ENCODE peak calls at places on chromosomes 12 and 14, in nine cellular contexts. T is aorta, Q is fibroblast of pulmonary artery, R is mesendoderm, A is psoas muscle, C is epithelial cell of esophagus, J is HepG2, M is lower leg skin, S is ovary. B is an unnamed sample.

GRCh38 chr14:68137704-68138619 is 318.4 kb downstream of the RAD51B start:
- DNase-seq in T (peak), Q (peak), R (peak), A (peak), C (peak), J (peak), M (peak), S (peak), B (no peak)

GRCh38 chr12:5485471-5485870 is 53.6 kb downstream of the NTF3 start:
- DNase-seq in T (no peak), Q (no peak), R (no peak), A (no peak), C (no peak), J (no peak), M (no peak), S (no peak), B (no peak)

GRCh38 chr14:53509845-53510244 is 356.7 kb upstream of the DDHD1 start:
- DNase-seq in T (no peak), Q (no peak), R (no peak), A (peak), C (peak), J (no peak), M (peak), S (peak), B (no peak)

GRCh38 chr14:88948199-88948598 is 123.7 kb downstream of the TTC8 start:
- DNase-seq in T (no peak), Q (peak), R (no peak), A (no peak), C (no peak), J (no peak), M (no peak), S (no peak), B (no peak)

GRCh38 chr14:57737598-57737997 is 128.3 kb downstream of the SLC35F4 start:
- DNase-seq in T (no peak), Q (no peak), R (no peak), A (no peak), C (no peak), J (no peak), M (no peak), S (no peak), B (no peak)

GRCh38 chr12:546920-547845 is 87.4 kb downstream of the B4GALNT3 start:
- DNase-seq in T (peak), Q (peak), R (peak), A (peak), C (peak), J (peak), M (no peak), S (peak), B (peak)

GRCh38 chr14:100536141-100536540 is 51.1 kb downstream of the BEGAIN start:
- DNase-seq in T (no peak), Q (no peak), R (no peak), A (no peak), C (no peak), J (no peak), M (peak), S (no peak), B (no peak)

GRCh38 chr12:19165446-19165845 is 35.9 kb downstream of the PLEKHA5 start:
- DNase-seq in T (no peak), Q (no peak), R (no peak), A (no peak), C (peak), J (no peak), M (no peak), S (no peak), B (no peak)

GRCh38 chr12:50505386-50505827 is 622 bp downstream of the DIP2B start:
- DNase-seq in T (peak), Q (no peak), R (peak), A (no peak), C (peak), J (no peak), M (peak), S (peak), B (no peak)

GRCh38 chr14:88592016-88592415 is 29.2 kb downstream of the ZC3H14 start:
- DNase-seq in T (no peak), Q (no peak), R (no peak), A (no peak), C (no peak), J (no peak), M (no peak), S (no peak), B (no peak)

GRCh38 chr12:56258068-56258819 is at the start of gene ANKRD52:
- DNase-seq in T (peak), Q (peak), R (peak), A (peak), C (peak), J (peak), M (peak), S (peak), B (peak)

GRCh38 chr12:116955382-116956021 is 44.8 kb downstream of the FBXW8 start:
- DNase-seq in T (no peak), Q (peak), R (peak), A (no peak), C (peak), J (peak), M (peak), S (no peak), B (peak)

GRCh38 chr12:108735855-108736254 is 4.5 kb upstream of the CORO1C start:
- DNase-seq in T (no peak), Q (no peak), R (no peak), A (no peak), C (no peak), J (no peak), M (no peak), S (no peak), B (no peak)

GRCh38 chr12:42652048-42652447 is 62.5 kb upstream of the PRICKLE1 start:
- DNase-seq in T (no peak), Q (no peak), R (peak), A (no peak), C (peak), J (no peak), M (no peak), S (no peak), B (no peak)

GRCh38 chr14:91388551-91388975 is 29.1 kb downstream of the CCDC88C start:
- DNase-seq in T (peak), Q (no peak), R (no peak), A (no peak), C (no peak), J (no peak), M (no peak), S (no peak), B (no peak)

GRCh38 chr14:93007225-93007997 is 84.5 kb downstream of the CHGA start:
- DNase-seq in T (peak), Q (peak), R (no peak), A (peak), C (peak), J (no peak), M (no peak), S (no peak), B (no peak)

GRCh38 chr12:96083020-96083489 is 47.7 kb upstream of the LTA4H start:
- DNase-seq in T (no peak), Q (no peak), R (peak), A (no peak), C (peak), J (no peak), M (no peak), S (no peak), B (no peak)

GRCh38 chr12:66072566-66072965 is 58.0 kb downstream of the LLPH start:
- DNase-seq in T (no peak), Q (no peak), R (peak), A (no peak), C (no peak), J (no peak), M (no peak), S (no peak), B (no peak)

GRCh38 chr14:55294603-55295002 is 23.4 kb downstream of the FBXO34 start:
- DNase-seq in T (no peak), Q (no peak), R (no peak), A (no peak), C (no peak), J (no peak), M (no peak), S (no peak), B (no peak)

GRCh38 chr12:128852026-128852725 is 1.1 kb upstream of the GLT1D1 start:
- DNase-seq in T (no peak), Q (no peak), R (no peak), A (no peak), C (no peak), J (no peak), M (no peak), S (no peak), B (no peak)

GRCh38 chr12:2868986-2869385 is 8.0 kb downstream of the FOXM1 start:
- DNase-seq in T (no peak), Q (no peak), R (no peak), A (no peak), C (no peak), J (no peak), M (no peak), S (no peak), B (no peak)

GRCh38 chr12:58425481-58426392 is 484.4 kb downstream of the ATP23 start:
- DNase-seq in T (peak), Q (peak), R (peak), A (no peak), C (peak), J (peak), M (peak), S (peak), B (no peak)

GRCh38 chr12:100963381-100963780 is 168.8 kb downstream of the ANO4 start:
- DNase-seq in T (no peak), Q (no peak), R (no peak), A (no peak), C (no peak), J (no peak), M (no peak), S (peak), B (no peak)

GRCh38 chr12:112283541-112283940 is 98.7 kb downstream of the HECTD4 start:
- DNase-seq in T (no peak), Q (no peak), R (no peak), A (no peak), C (peak), J (no peak), M (no peak), S (no peak), B (no peak)

GRCh38 chr12:22715254-22715653 is 90.3 kb downstream of the ETNK1 start:
- DNase-seq in T (no peak), Q (no peak), R (no peak), A (no peak), C (no peak), J (no peak), M (no peak), S (no peak), B (no peak)

GRCh38 chr14:64788706-64789105 is 84.5 kb downstream of the PLEKHG3 start:
- DNase-seq in T (no peak), Q (peak), R (no peak), A (no peak), C (peak), J (no peak), M (no peak), S (no peak), B (no peak)

GRCh38 chr12:17333287-17333686 is 727.3 kb upstream of the LMO3 start:
- DNase-seq in T (no peak), Q (no peak), R (no peak), A (no peak), C (peak), J (no peak), M (no peak), S (no peak), B (no peak)

GRCh38 chr14:78927261-78927660 is 757.1 kb downstream of the NRXN3 start:
- DNase-seq in T (no peak), Q (no peak), R (peak), A (no peak), C (no peak), J (no peak), M (no peak), S (no peak), B (no peak)
- H3K4me3 ChIP-seq in T (no peak), Q (no peak), R (no peak), A (no peak), C (no peak), J (no peak), M (no peak), S (no peak), B (no peak)

DNA sequence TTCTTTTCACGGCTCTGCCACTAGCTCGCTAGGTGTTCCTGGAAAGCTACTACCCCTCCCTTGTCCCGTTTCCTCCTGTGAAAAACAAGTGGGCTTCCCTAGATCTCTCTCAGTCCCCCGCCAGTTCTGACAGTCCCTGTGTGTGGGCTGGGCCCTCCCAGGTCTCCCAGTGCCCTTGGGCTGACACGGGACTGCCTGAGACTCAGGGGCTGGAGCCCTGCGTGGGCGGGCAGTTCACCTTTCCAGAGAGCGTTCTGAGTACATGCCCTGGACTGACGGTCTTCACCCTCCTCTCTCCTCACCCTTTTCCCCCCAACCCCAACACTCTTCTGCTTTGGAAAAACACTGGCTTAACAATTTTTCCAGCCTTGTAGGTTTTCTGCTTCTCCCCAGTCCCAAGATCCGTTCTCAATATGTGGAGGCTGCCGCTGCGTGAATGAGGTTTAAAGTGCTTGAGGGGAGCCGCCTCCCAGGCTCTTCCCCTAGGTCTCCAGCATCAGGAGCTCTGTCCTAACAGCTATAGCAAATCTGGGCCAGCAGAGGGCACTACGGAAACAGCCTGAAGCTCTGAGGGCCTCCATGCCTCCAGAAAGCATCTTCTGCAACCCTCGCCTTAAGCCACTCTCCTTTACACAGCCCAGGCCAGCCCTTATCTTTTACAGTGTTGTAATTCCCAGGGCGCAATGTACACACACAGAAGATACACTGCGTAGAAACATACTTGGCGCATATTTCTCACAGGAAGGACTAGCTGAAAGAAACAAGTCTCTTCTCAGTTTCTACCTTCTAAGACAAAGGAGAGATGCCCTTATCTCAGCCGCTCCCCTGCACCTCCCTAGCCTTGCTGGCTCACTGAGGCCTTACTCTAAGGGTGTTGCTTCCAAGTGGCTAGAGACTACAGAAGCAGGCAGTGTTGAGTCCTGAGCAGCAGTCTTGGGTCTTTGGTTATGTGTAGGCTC is 10.4 kb upstream of the DCD start:
- DNase-seq in T (no peak), Q (peak), R (peak), A (no peak), C (peak), J (peak), M (no peak), S (no peak), B (peak)
- H3K4me3 ChIP-seq in T (no peak), Q (no peak), R (no peak), A (no peak), C (no peak), J (no peak), M (no peak), S (no peak), B (no peak)

GRCh38 chr12:78143717-78144116 is 313.0 kb downstream of the NAV3 start:
- DNase-seq in T (no peak), Q (no peak), R (no peak), A (no peak), C (no peak), J (no peak), M (no peak), S (no peak), B (no peak)

GRCh38 chr12:78146365-78146772 is 315.7 kb downstream of the NAV3 start:
- DNase-seq in T (no peak), Q (peak), R (peak), A (no peak), C (peak), J (peak), M (no peak), S (no peak), B (no peak)

GRCh38 chr12:78149459-78149858 is 318.8 kb downstream of the NAV3 start:
- DNase-seq in T (no peak), Q (peak), R (peak), A (no peak), C (no peak), J (no peak), M (no peak), S (no peak), B (no peak)
- H3K4me3 ChIP-seq in T (no peak), Q (no peak), R (no peak), A (no peak), C (no peak), J (no peak), M (no peak), S (no peak), B (no peak)

GRCh38 chr14:94644102-94644535 is 31.9 kb downstream of the SERPINA3 start:
- DNase-seq in T (no peak), Q (no peak), R (no peak), A (no peak), C (no peak), J (no peak), M (no peak), S (no peak), B (no peak)

GRCh38 chr14:94640721-94641631 is 28.8 kb downstream of the SERPINA3 start:
- DNase-seq in T (no peak), Q (no peak), R (peak), A (no peak), C (peak), J (no peak), M (no peak), S (no peak), B (no peak)

GRCh38 chr14:94638961-94639817 is 27.0 kb downstream of the SERPINA3 start:
- DNase-seq in T (no peak), Q (no peak), R (no peak), A (no peak), C (no peak), J (peak), M (no peak), S (no peak), B (no peak)

GRCh38 chr14:94643316-94644101 is 31.3 kb downstream of the SERPINA3 start:
- DNase-seq in T (no peak), Q (no peak), R (no peak), A (no peak), C (no peak), J (no peak), M (no peak), S (no peak), B (no peak)

GRCh38 chr14:94641632-94641955 is 29.4 kb downstream of the SERPINA3 start:
- DNase-seq in T (no peak), Q (no peak), R (no peak), A (no peak), C (no peak), J (no peak), M (no peak), S (no peak), B (no peak)
- H3K4me3 ChIP-seq in T (no peak), Q (no peak), R (no peak), A (no peak), C (no peak), J (no peak), M (no peak), S (no peak), B (no peak)

GRCh38 chr12:11555195-11555594 is 94.3 kb upstream of the ETV6 start:
- DNase-seq in T (no peak), Q (no peak), R (peak), A (no peak), C (no peak), J (no peak), M (no peak), S (no peak), B (no peak)

GRCh38 chr12:11559941-11560340 is 89.5 kb upstream of the ETV6 start:
- DNase-seq in T (no peak), Q (no peak), R (no peak), A (no peak), C (no peak), J (no peak), M (no peak), S (no peak), B (no peak)

GRCh38 chr12:11561416-11561815 is 88.1 kb upstream of the ETV6 start:
- DNase-seq in T (no peak), Q (no peak), R (no peak), A (no peak), C (no peak), J (no peak), M (no peak), S (no peak), B (no peak)

GRCh38 chr12:11553871-11554533 is 95.5 kb upstream of the ETV6 start:
- DNase-seq in T (no peak), Q (peak), R (peak), A (no peak), C (peak), J (peak), M (peak), S (no peak), B (no peak)

DNA sequence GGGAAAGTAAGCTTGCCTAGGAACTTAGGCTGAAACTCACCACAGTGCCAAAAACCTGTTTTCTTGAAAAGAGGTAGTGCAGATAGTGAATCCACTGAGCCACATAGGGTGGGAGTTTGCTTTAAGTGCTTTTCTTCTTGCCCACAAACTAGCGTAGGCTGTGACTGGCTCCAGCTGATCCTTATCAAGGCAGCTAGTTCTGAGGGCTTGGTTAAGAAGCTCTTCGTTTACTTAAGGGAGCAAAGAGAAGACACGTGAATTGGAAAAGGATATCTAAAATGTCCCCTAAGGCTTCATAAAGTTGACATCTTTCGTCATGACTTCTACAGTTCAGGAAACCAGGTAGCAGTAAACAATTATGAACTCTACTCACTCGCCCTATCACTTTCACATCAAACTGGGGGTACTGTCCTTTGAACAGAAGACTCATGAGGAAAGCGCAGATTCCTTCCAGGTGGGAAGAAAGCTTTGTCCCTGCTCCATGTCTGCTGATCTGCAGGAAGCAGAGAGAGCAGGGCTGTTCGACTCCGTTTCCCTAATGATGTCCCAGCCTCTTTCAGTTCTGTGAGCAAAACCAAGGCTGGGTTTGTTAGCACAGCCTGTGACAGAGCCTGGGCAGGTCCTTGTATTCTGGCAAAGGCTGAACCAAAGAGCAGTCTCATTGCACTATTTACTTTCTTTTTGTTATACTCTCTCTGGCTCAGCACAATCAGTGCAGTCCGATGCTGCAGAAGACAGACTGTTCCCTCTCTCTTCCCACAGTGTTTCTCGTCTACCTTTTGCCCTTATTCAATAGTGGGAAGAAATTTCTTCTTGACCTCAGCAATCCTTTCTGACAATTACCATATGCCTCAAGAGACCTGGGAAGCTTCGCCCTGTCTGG is 93.5 kb upstream of the ETV6 start:
- DNase-seq in T (no peak), Q (no peak), R (peak), A (no peak), C (no peak), J (no peak), M (no peak), S (no peak), B (no peak)
- H3K4me3 ChIP-seq in T (peak), Q (no peak), R (no peak), A (no peak), C (no peak), J (no peak), M (no peak), S (peak), B (peak)